ENCODE peak calls at places on chromosomes 5 and 9, in six cellular contexts. One of them, this sample, is unnamed.

GRCh38 chr9:15149450-15149849 is 157.6 kb downstream of the TTC39B start:
- DNase-seq in upper lobe of right lung: no peak
- DNase-seq in heart left ventricle: no peak
- DNase-seq in lung: no peak
- DNase-seq in GM23248: no peak
- DNase-seq in DND-41: no peak
- DNase-seq in this sample: no peak

GRCh38 chr9:110050925-110051355 is 157.0 kb downstream of the C9orf152 start:
- DNase-seq in upper lobe of right lung: no peak
- DNase-seq in heart left ventricle: peak; percentile 34
- DNase-seq in lung: peak; percentile 34
- DNase-seq in GM23248: peak; percentile 96
- DNase-seq in DND-41: peak; percentile 59
- DNase-seq in this sample: peak; percentile 24

GRCh38 chr5:79143684-79144379 is 32.2 kb downstream of the BHMT start:
- DNase-seq in upper lobe of right lung: no peak
- DNase-seq in heart left ventricle: no peak
- DNase-seq in lung: no peak
- DNase-seq in GM23248: peak; percentile 43
- DNase-seq in DND-41: no peak
- DNase-seq in this sample: peak; percentile 4

GRCh38 chr9:93810028-93810971 is 144.9 kb downstream of the BARX1 start:
- DNase-seq in upper lobe of right lung: peak; percentile 52
- DNase-seq in heart left ventricle: no peak
- DNase-seq in lung: peak; percentile 26
- DNase-seq in GM23248: no peak
- DNase-seq in DND-41: no peak
- DNase-seq in this sample: no peak

GRCh38 chr9:34035656-34036055 is 13.0 kb downstream of the UBAP2 start:
- DNase-seq in upper lobe of right lung: peak; percentile 3
- DNase-seq in heart left ventricle: no peak
- DNase-seq in lung: no peak
- DNase-seq in GM23248: no peak
- DNase-seq in DND-41: no peak
- DNase-seq in this sample: no peak

GRCh38 chr9:32502459-32502858 is 23.5 kb downstream of the RIGI start:
- DNase-seq in upper lobe of right lung: no peak
- DNase-seq in heart left ventricle: no peak
- DNase-seq in lung: no peak
- DNase-seq in GM23248: peak; percentile 64
- DNase-seq in DND-41: no peak
- DNase-seq in this sample: no peak

GRCh38 chr5:54514841-54515432 is 2.6 kb upstream of the SNX18 start:
- DNase-seq in upper lobe of right lung: no peak
- DNase-seq in heart left ventricle: no peak
- DNase-seq in lung: no peak
- DNase-seq in GM23248: peak; percentile 88
- DNase-seq in DND-41: no peak
- DNase-seq in this sample: no peak

GRCh38 chr5:89864941-89865340 is 544.6 kb downstream of the CETN3 start:
- DNase-seq in upper lobe of right lung: no peak
- DNase-seq in heart left ventricle: no peak
- DNase-seq in lung: no peak
- DNase-seq in GM23248: no peak
- DNase-seq in DND-41: no peak
- DNase-seq in this sample: no peak

GRCh38 chr5:178404987-178405386 is 172.4 kb upstream of the PHYKPL start:
- DNase-seq in upper lobe of right lung: no peak
- DNase-seq in heart left ventricle: no peak
- DNase-seq in lung: no peak
- DNase-seq in GM23248: no peak
- DNase-seq in DND-41: no peak
- DNase-seq in this sample: no peak

GRCh38 chr9:14304242-14304641 is 9.7 kb downstream of the NFIB start:
- DNase-seq in upper lobe of right lung: no peak
- DNase-seq in heart left ventricle: no peak
- DNase-seq in lung: no peak
- DNase-seq in GM23248: no peak
- DNase-seq in DND-41: no peak
- DNase-seq in this sample: no peak

GRCh38 chr5:62340392-62340791 is 34.4 kb downstream of the KIF2A start:
- DNase-seq in upper lobe of right lung: no peak
- DNase-seq in heart left ventricle: no peak
- DNase-seq in lung: no peak
- DNase-seq in GM23248: peak; percentile 34
- DNase-seq in DND-41: no peak
- DNase-seq in this sample: no peak

GRCh38 chr5:38772471-38772870 is 73.3 kb upstream of the OSMR start:
- DNase-seq in upper lobe of right lung: no peak
- DNase-seq in heart left ventricle: no peak
- DNase-seq in lung: no peak
- DNase-seq in GM23248: no peak
- DNase-seq in DND-41: no peak
- DNase-seq in this sample: no peak

GRCh38 chr9:2621678-2622360 is at the start of gene VLDLR:
- DNase-seq in upper lobe of right lung: no peak
- DNase-seq in heart left ventricle: peak; percentile 63
- DNase-seq in lung: peak; percentile 48
- DNase-seq in GM23248: peak; percentile 68
- DNase-seq in DND-41: peak; percentile 79
- DNase-seq in this sample: peak; percentile 79

GRCh38 chr5:56669534-56670483 is 145.5 kb upstream of the MAP3K1 start:
- DNase-seq in upper lobe of right lung: no peak
- DNase-seq in heart left ventricle: peak; percentile 60
- DNase-seq in lung: peak; percentile 56
- DNase-seq in GM23248: no peak
- DNase-seq in DND-41: no peak
- DNase-seq in this sample: peak; percentile 95

GRCh38 chr5:33850100-33850594 is 41.6 kb downstream of the ADAMTS12 start:
- DNase-seq in upper lobe of right lung: no peak
- DNase-seq in heart left ventricle: no peak
- DNase-seq in lung: no peak
- DNase-seq in GM23248: peak; percentile 64
- DNase-seq in DND-41: peak; percentile 45
- DNase-seq in this sample: no peak

GRCh38 chr9:97682242-97682641 is 14.9 kb downstream of the XPA start:
- DNase-seq in upper lobe of right lung: no peak
- DNase-seq in heart left ventricle: no peak
- DNase-seq in lung: no peak
- DNase-seq in GM23248: no peak
- DNase-seq in DND-41: no peak
- DNase-seq in this sample: no peak

GRCh38 chr5:172540099-172540870 is 86.0 kb upstream of the SH3PXD2B start:
- DNase-seq in upper lobe of right lung: peak; percentile 15
- DNase-seq in heart left ventricle: no peak
- DNase-seq in lung: peak; percentile 19
- DNase-seq in GM23248: no peak
- DNase-seq in DND-41: no peak
- DNase-seq in this sample: no peak

GRCh38 chr9:93668261-93668871 is 92.0 kb downstream of the PHF2 start:
- DNase-seq in upper lobe of right lung: peak; percentile 50
- DNase-seq in heart left ventricle: peak; percentile 22
- DNase-seq in lung: no peak
- DNase-seq in GM23248: no peak
- DNase-seq in DND-41: peak; percentile 1
- DNase-seq in this sample: peak; percentile 1

GRCh38 chr5:17359451-17359965 is 138.5 kb upstream of the TAF11L2 start:
- DNase-seq in upper lobe of right lung: no peak
- DNase-seq in heart left ventricle: no peak
- DNase-seq in lung: no peak
- DNase-seq in GM23248: peak; percentile 88
- DNase-seq in DND-41: no peak
- DNase-seq in this sample: no peak

GRCh38 chr9:28801144-28801799 is 1228.0 kb upstream of the C9orf72 start:
- DNase-seq in upper lobe of right lung: no peak
- DNase-seq in heart left ventricle: no peak
- DNase-seq in lung: no peak
- DNase-seq in GM23248: no peak
- DNase-seq in DND-41: no peak
- DNase-seq in this sample: no peak

GRCh38 chr5:40877371-40877988 is 31.8 kb upstream of the C7 start:
- DNase-seq in upper lobe of right lung: no peak
- DNase-seq in heart left ventricle: no peak
- DNase-seq in lung: no peak
- DNase-seq in GM23248: no peak
- DNase-seq in DND-41: no peak
- DNase-seq in this sample: no peak

GRCh38 chr5:11197726-11198125 is 436.7 kb upstream of the DAP start:
- DNase-seq in upper lobe of right lung: no peak
- DNase-seq in heart left ventricle: no peak
- DNase-seq in lung: no peak
- DNase-seq in GM23248: no peak
- DNase-seq in DND-41: no peak
- DNase-seq in this sample: no peak

GRCh38 chr5:109566361-109566760 is 123.4 kb upstream of the MAN2A1 start:
- DNase-seq in upper lobe of right lung: no peak
- DNase-seq in heart left ventricle: no peak
- DNase-seq in lung: no peak
- DNase-seq in GM23248: no peak
- DNase-seq in DND-41: no peak
- DNase-seq in this sample: no peak

GRCh38 chr9:134660407-134660806 is 18.8 kb downstream of the COL5A1 start:
- DNase-seq in upper lobe of right lung: no peak
- DNase-seq in heart left ventricle: no peak
- DNase-seq in lung: no peak
- DNase-seq in GM23248: no peak
- DNase-seq in DND-41: peak; percentile 24
- DNase-seq in this sample: no peak

GRCh38 chr9:110255417-110256141 is 728 bp downstream of the TXN start:
- DNase-seq in upper lobe of right lung: peak; percentile 88
- DNase-seq in heart left ventricle: peak; percentile 57
- DNase-seq in lung: peak; percentile 65
- DNase-seq in GM23248: peak; percentile 85
- DNase-seq in DND-41: peak; percentile 43
- DNase-seq in this sample: peak; percentile 66

GRCh38 chr9:72592501-72593403 is 71.3 kb downstream of the TMC1 start:
- DNase-seq in upper lobe of right lung: no peak
- DNase-seq in heart left ventricle: no peak
- DNase-seq in lung: no peak
- DNase-seq in GM23248: peak; percentile 74
- DNase-seq in DND-41: peak; percentile 7
- DNase-seq in this sample: peak; percentile 65

GRCh38 chr9:117715411-117715989 is 11.3 kb downstream of the TLR4 start:
- DNase-seq in upper lobe of right lung: no peak
- DNase-seq in heart left ventricle: no peak
- DNase-seq in lung: no peak
- DNase-seq in GM23248: peak; percentile 14
- DNase-seq in DND-41: no peak
- DNase-seq in this sample: no peak

GRCh38 chr9:69485466-69485865 is 160.5 kb downstream of the ENTREP1 start:
- DNase-seq in upper lobe of right lung: no peak
- DNase-seq in heart left ventricle: no peak
- DNase-seq in lung: no peak
- DNase-seq in GM23248: no peak
- DNase-seq in DND-41: no peak
- DNase-seq in this sample: no peak

GRCh38 chr5:59007460-59008063 is 424.7 kb downstream of the RAB3C start:
- DNase-seq in upper lobe of right lung: no peak
- DNase-seq in heart left ventricle: no peak
- DNase-seq in lung: no peak
- DNase-seq in GM23248: peak; percentile 54
- DNase-seq in DND-41: no peak
- DNase-seq in this sample: no peak

GRCh38 chr9:97906236-97906831 is 16.0 kb downstream of the TRMO start:
- DNase-seq in upper lobe of right lung: peak; percentile 67
- DNase-seq in heart left ventricle: peak; percentile 59
- DNase-seq in lung: no peak
- DNase-seq in GM23248: peak; percentile 69
- DNase-seq in DND-41: no peak
- DNase-seq in this sample: no peak

GRCh38 chr5:176716320-176716719 is 69.0 kb downstream of the TSPAN17 start:
- DNase-seq in upper lobe of right lung: no peak
- DNase-seq in heart left ventricle: no peak
- DNase-seq in lung: no peak
- DNase-seq in GM23248: peak; percentile 65
- DNase-seq in DND-41: no peak
- DNase-seq in this sample: peak; percentile 16

GRCh38 chr5:112475747-112476435 is 56.8 kb upstream of the EPB41L4A start:
- DNase-seq in upper lobe of right lung: no peak
- DNase-seq in heart left ventricle: no peak
- DNase-seq in lung: no peak
- DNase-seq in GM23248: peak; percentile 39
- DNase-seq in DND-41: no peak
- DNase-seq in this sample: no peak

GRCh38 chr9:76219555-76220151 is 174.6 kb downstream of the RFK start:
- DNase-seq in upper lobe of right lung: no peak
- DNase-seq in heart left ventricle: no peak
- DNase-seq in lung: no peak
- DNase-seq in GM23248: peak; percentile 8
- DNase-seq in DND-41: no peak
- DNase-seq in this sample: no peak

GRCh38 chr5:80853413-80853812 is 106.8 kb upstream of the RASGRF2 start:
- DNase-seq in upper lobe of right lung: no peak
- DNase-seq in heart left ventricle: no peak
- DNase-seq in lung: no peak
- DNase-seq in GM23248: no peak
- DNase-seq in DND-41: no peak
- DNase-seq in this sample: no peak
- H3K9me3 ChIP-seq in upper lobe of right lung: no peaks in the 10 kb centered on the region
- H3K9me3 ChIP-seq in heart left ventricle: peaks cover 23% of the 10 kb centered on the region
- H3K9me3 ChIP-seq in lung: no peaks in the 10 kb centered on the region
- H3K9me3 ChIP-seq in GM23248: no peaks in the 10 kb centered on the region
- H3K9me3 ChIP-seq in DND-41: peaks cover 23% of the 10 kb centered on the region
- H3K9me3 ChIP-seq in this sample: peaks cover 15% of the 10 kb centered on the region

GRCh38 chr5:128083811-128084227 is 253 bp downstream of the SLC12A2 start:
- DNase-seq in upper lobe of right lung: no peak
- DNase-seq in heart left ventricle: no peak
- DNase-seq in lung: no peak
- DNase-seq in GM23248: peak; percentile 69
- DNase-seq in DND-41: no peak
- DNase-seq in this sample: no peak
- H3K4me1 ChIP-seq in upper lobe of right lung: peaks cover 15% of the 10 kb centered on the region
- H3K4me1 ChIP-seq in heart left ventricle: peaks cover 51% of the 10 kb centered on the region
- H3K4me1 ChIP-seq in lung: peaks cover 3% of the 10 kb centered on the region
- H3K4me1 ChIP-seq in GM23248: peaks cover 25% of the 10 kb centered on the region
- H3K4me1 ChIP-seq in DND-41: peaks cover 73% of the 10 kb centered on the region
- H3K4me1 ChIP-seq in this sample: peaks cover 47% of the 10 kb centered on the region

DNA sequence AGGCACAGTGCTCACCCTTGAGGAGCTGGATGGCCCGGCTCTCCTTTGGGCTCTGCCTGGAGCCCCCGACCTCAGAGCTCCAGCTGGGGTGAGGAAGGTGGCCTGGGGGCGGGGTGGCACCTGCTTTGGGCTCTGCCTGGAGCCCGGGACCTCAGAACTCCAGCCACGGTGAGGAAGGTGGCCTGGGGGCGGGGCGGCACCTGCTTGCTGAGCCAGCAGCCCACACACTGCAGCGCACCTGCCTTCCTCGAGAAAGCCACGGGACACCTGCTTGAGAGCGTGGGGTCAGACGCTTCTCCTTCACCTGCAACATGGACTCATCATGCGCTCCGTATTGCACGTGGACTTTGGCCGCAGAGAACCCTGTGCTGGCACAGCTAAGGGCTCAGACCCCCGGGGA is 51.8 kb downstream of the IRX2 start:
- DNase-seq in upper lobe of right lung: no peak
- DNase-seq in heart left ventricle: no peak
- DNase-seq in lung: no peak
- DNase-seq in GM23248: no peak
- DNase-seq in DND-41: peak; percentile 7
- DNase-seq in this sample: no peak
- H3K9me3 ChIP-seq in upper lobe of right lung: no peaks in the 10 kb centered on the region
- H3K9me3 ChIP-seq in heart left ventricle: no peaks in the 10 kb centered on the region
- H3K9me3 ChIP-seq in lung: no peaks in the 10 kb centered on the region
- H3K9me3 ChIP-seq in GM23248: no peaks in the 10 kb centered on the region
- H3K9me3 ChIP-seq in DND-41: no peaks in the 10 kb centered on the region
- H3K9me3 ChIP-seq in this sample: no peaks in the 10 kb centered on the region

GRCh38 chr5:102049517-102049916 is 246.6 kb downstream of the SLCO4C1 start:
- DNase-seq in upper lobe of right lung: no peak
- DNase-seq in heart left ventricle: no peak
- DNase-seq in lung: no peak
- DNase-seq in GM23248: no peak
- DNase-seq in DND-41: no peak
- DNase-seq in this sample: no peak
- H3K4me1 ChIP-seq in upper lobe of right lung: no peaks in the 10 kb centered on the region
- H3K4me1 ChIP-seq in heart left ventricle: no peaks in the 10 kb centered on the region
- H3K4me1 ChIP-seq in lung: no peaks in the 10 kb centered on the region
- H3K4me1 ChIP-seq in GM23248: no peaks in the 10 kb centered on the region
- H3K4me1 ChIP-seq in DND-41: no peaks in the 10 kb centered on the region
- H3K4me1 ChIP-seq in this sample: no peaks in the 10 kb centered on the region